ENCODE peak calls at places on chromosomes 2 and 18, in nine cellular contexts. T is activated CD8-positive, alpha-beta memory T cell treated with anti-CD3 and anti-CD28 coated beads, Interleukin-2, amount 10 ng/mL, durations not matched to agents 7 days and 5 days; F is gastroesophageal sphincter; O is activated CD8-positive, alpha-beta T cell treated with anti-CD3 and anti-CD28 coated beads for 36 hours; Y is memory B cell; G is naive thymus-derived CD8-positive, alpha-beta T cell; P is A549; Q is activated CD4-positive, CD25-positive, alpha-beta regulatory T cell treated with anti-CD3 and anti-CD28 coated beads, Interleukin-2, amount 50 U/mL, for 24 hours; E is heart right ventricle. U is an unnamed sample.

GRCh38 chr2:86298411-86299390 is 38.7 kb downstream of the REEP1 start:
- ATAC-seq in T (no peak), F (peak), O (no peak), Y (no peak), G (no peak), P (peak), Q (no peak), E (peak), U (no peak)

GRCh38 chr2:237113026-237113810 is 27.5 kb downstream of the COPS8 start:
- ATAC-seq in T (no peak), F (no peak), O (no peak), Y (no peak), G (no peak), P (no peak), Q (no peak), E (no peak), U (no peak)

GRCh38 chr2:45922577-45922988 is 271.1 kb downstream of the PRKCE start:
- ATAC-seq in T (no peak), F (no peak), O (no peak), Y (no peak), G (no peak), P (no peak), Q (no peak), E (peak), U (no peak)

GRCh38 chr2:60891175-60891574 is 9.8 kb downstream of the REL start:
- ATAC-seq in T (no peak), F (no peak), O (peak), Y (peak), G (peak), P (no peak), Q (peak), E (no peak), U (peak)

GRCh38 chr18:6414723-6415362 is at the start of gene L3MBTL4:
- ATAC-seq in T (peak), F (peak), O (peak), Y (peak), G (peak), P (peak), Q (no peak), E (peak), U (peak)

GRCh38 chr18:67862069-67862468 is 345.5 kb upstream of the DSEL start:
- ATAC-seq in T (no peak), F (no peak), O (no peak), Y (no peak), G (no peak), P (no peak), Q (no peak), E (no peak), U (no peak)

GRCh38 chr2:8624855-8625398 is 56.9 kb upstream of the ID2 start:
- ATAC-seq in T (no peak), F (no peak), O (no peak), Y (no peak), G (no peak), P (no peak), Q (no peak), E (no peak), U (no peak)

GRCh38 chr2:85240055-85240454 is 87.7 kb downstream of the TGOLN2 start:
- ATAC-seq in T (no peak), F (no peak), O (no peak), Y (no peak), G (no peak), P (no peak), Q (no peak), E (peak), U (no peak)

GRCh38 chr18:57836557-57836956 is 33.4 kb upstream of the ATP8B1 start:
- ATAC-seq in T (no peak), F (no peak), O (no peak), Y (no peak), G (no peak), P (no peak), Q (no peak), E (no peak), U (no peak)

GRCh38 chr2:144707927-144708326 is 188.0 kb upstream of the ZEB2 start:
- ATAC-seq in T (no peak), F (no peak), O (no peak), Y (no peak), G (no peak), P (no peak), Q (no peak), E (no peak), U (no peak)

GRCh38 chr2:118763797-118764196 is 83.7 kb downstream of the EN1 start:
- ATAC-seq in T (no peak), F (no peak), O (no peak), Y (no peak), G (no peak), P (no peak), Q (no peak), E (no peak), U (no peak)

GRCh38 chr18:79818036-79818435 is 20.3 kb downstream of the KCNG2 start:
- ATAC-seq in T (no peak), F (no peak), O (no peak), Y (no peak), G (no peak), P (no peak), Q (no peak), E (peak), U (no peak)

GRCh38 chr2:112606567-112606966 is 22.2 kb downstream of the CHCHD5 start:
- ATAC-seq in T (no peak), F (no peak), O (no peak), Y (no peak), G (no peak), P (peak), Q (no peak), E (no peak), U (no peak)

GRCh38 chr2:98367721-98368120 is 21.5 kb downstream of the CNGA3 start:
- ATAC-seq in T (no peak), F (no peak), O (no peak), Y (no peak), G (no peak), P (no peak), Q (no peak), E (no peak), U (no peak)

GRCh38 chr2:229226372-229226771 is 44.7 kb downstream of the PID1 start:
- ATAC-seq in T (no peak), F (peak), O (no peak), Y (no peak), G (no peak), P (no peak), Q (no peak), E (peak), U (no peak)

GRCh38 chr2:57432528-57432927 is 614.1 kb upstream of the VRK2 start:
- ATAC-seq in T (no peak), F (no peak), O (no peak), Y (no peak), G (no peak), P (no peak), Q (no peak), E (no peak), U (no peak)

GRCh38 chr2:225008935-225009334 is 33.3 kb downstream of the DOCK10 start:
- ATAC-seq in T (no peak), F (no peak), O (no peak), Y (peak), G (peak), P (no peak), Q (no peak), E (no peak), U (no peak)

GRCh38 chr18:35938158-35938557 is 34.3 kb upstream of the RMP24 start:
- ATAC-seq in T (no peak), F (no peak), O (no peak), Y (no peak), G (no peak), P (no peak), Q (no peak), E (no peak), U (no peak)

GRCh38 chr18:681985-682384 is 24.5 kb downstream of the TYMS start:
- ATAC-seq in T (peak), F (no peak), O (peak), Y (no peak), G (peak), P (no peak), Q (peak), E (no peak), U (peak)

GRCh38 chr2:222673273-222673672 is 1.8 kb downstream of the MOGAT1 start:
- ATAC-seq in T (no peak), F (no peak), O (no peak), Y (no peak), G (no peak), P (no peak), Q (no peak), E (no peak), U (no peak)

GRCh38 chr18:59908790-59909189 is 9.0 kb downstream of the PMAIP1 start:
- ATAC-seq in T (no peak), F (no peak), O (no peak), Y (no peak), G (no peak), P (peak), Q (no peak), E (no peak), U (no peak)

GRCh38 chr18:46060359-46060841 is 11.7 kb downstream of the PSTPIP2 start:
- ATAC-seq in T (no peak), F (no peak), O (no peak), Y (no peak), G (no peak), P (no peak), Q (no peak), E (no peak), U (no peak)

GRCh38 chr2:177363332-177363731 is 29.2 kb upstream of the AGPS start:
- ATAC-seq in T (no peak), F (no peak), O (no peak), Y (no peak), G (no peak), P (no peak), Q (no peak), E (no peak), U (no peak)

GRCh38 chr2:157413342-157414035 is 30.4 kb downstream of the CYTIP start:
- ATAC-seq in T (peak), F (peak), O (peak), Y (peak), G (peak), P (no peak), Q (peak), E (no peak), U (peak)

GRCh38 chr18:58525517-58525916 is 103.4 kb downstream of the ALPK2 start:
- ATAC-seq in T (no peak), F (no peak), O (peak), Y (peak), G (no peak), P (no peak), Q (peak), E (peak), U (peak)

GRCh38 chr18:76371804-76372203 is 123.2 kb downstream of the ZNF516 start:
- ATAC-seq in T (no peak), F (no peak), O (no peak), Y (no peak), G (no peak), P (no peak), Q (no peak), E (no peak), U (no peak)

GRCh38 chr2:173572848-173573247 is 218.2 kb downstream of the CDCA7 start:
- ATAC-seq in T (no peak), F (no peak), O (no peak), Y (no peak), G (no peak), P (no peak), Q (no peak), E (no peak), U (no peak)

GRCh38 chr18:13540783-13541182 is 185.6 kb downstream of the FAM210A start:
- ATAC-seq in T (no peak), F (no peak), O (peak), Y (no peak), G (peak), P (peak), Q (peak), E (no peak), U (peak)

GRCh38 chr2:7053650-7054262 is 136.5 kb downstream of the RNF144A start:
- ATAC-seq in T (no peak), F (no peak), O (no peak), Y (no peak), G (no peak), P (no peak), Q (no peak), E (no peak), U (no peak)

GRCh38 chr18:50334546-50335152 is 40.2 kb upstream of the SKA1 start:
- ATAC-seq in T (no peak), F (no peak), O (no peak), Y (peak), G (no peak), P (no peak), Q (no peak), E (no peak), U (no peak)